ENCODE peak calls at places on chromosomes 11 and 22, in four cellular contexts. H, P, X and C are unnamed samples.

GRCh38 chr11:69130586-69131566 is 24.9 kb upstream of the SMIM38 start:
- DNase-seq in X (peak; percentile 85), P (no peak), H (no peak), C (peak; percentile 92)

GRCh38 chr11:36478700-36479329 is 31.3 kb downstream of the TRAF6 start:
- DNase-seq in X (no peak), H (peak; percentile 44), P (no peak), C (no peak)

GRCh38 chr11:61259363-61259762 is 18.4 kb downstream of the PGA5 start:
- DNase-seq in H (no peak), P (no peak), X (no peak), C (no peak)

GRCh38 chr11:38867338-38867737 is 2269.3 kb upstream of the RAG2 start:
- DNase-seq in X (no peak), H (no peak), P (no peak), C (no peak)

GRCh38 chr11:112005422-112006094 is 19.6 kb upstream of the DLAT start:
- DNase-seq in P (no peak), H (no peak), X (no peak), C (no peak)

GRCh38 chr22:23179381-23180294 is 671 bp upstream of the BCR start:
- DNase-seq in H (peak; percentile 15), P (no peak), X (peak; percentile 63), C (peak; percentile 84)

GRCh38 chr11:74720596-74721478 is 10.4 kb downstream of the CHRDL2 start:
- DNase-seq in H (no peak), X (peak; percentile 82), P (no peak), C (peak; percentile 81)

GRCh38 chr11:42595856-42596255 is 715.9 kb upstream of the API5 start:
- DNase-seq in H (no peak), P (no peak), X (no peak), C (no peak)

GRCh38 chr22:20430641-20431519 is 6.7 kb downstream of the SCARF2 start:
- DNase-seq in P (peak; percentile 24), H (peak; percentile 87), X (peak; percentile 53), C (no peak)

GRCh38 chr22:24175160-24175808 is 6.0 kb upstream of the SUSD2 start:
- DNase-seq in H (peak; percentile 56), X (peak; percentile 92), P (peak; percentile 28), C (peak; percentile 93)

GRCh38 chr11:100799445-100799844 is 112.4 kb downstream of the ARHGAP42 start:
- DNase-seq in X (no peak), H (no peak), P (no peak), C (no peak)

GRCh38 chr11:10838083-10838482 is 19.8 kb downstream of the ZBED5 start:
- DNase-seq in P (no peak), X (no peak), H (no peak), C (no peak)

GRCh38 chr11:73399159-73400090 is 23.2 kb downstream of the RELT start:
- DNase-seq in X (no peak), P (no peak), H (no peak), C (peak; percentile 73)

GRCh38 chr11:20934521-20934920 is 265.1 kb downstream of the NELL1 start:
- DNase-seq in P (no peak), X (no peak), H (no peak), C (no peak)

GRCh38 chr11:11036185-11037161 is 178.6 kb upstream of the ZBED5 start:
- DNase-seq in H (peak; percentile 75), P (peak; percentile 3), X (no peak), C (no peak)

GRCh38 chr11:74673956-74674355 is 57.3 kb downstream of the CHRDL2 start:
- DNase-seq in X (no peak), P (no peak), H (no peak), C (no peak)

GRCh38 chr11:72599325-72600117 is 74.7 kb downstream of the PDE2A start:
- DNase-seq in P (no peak), X (no peak), H (no peak), C (no peak)

GRCh38 chr11:128361451-128362020 is 225.8 kb downstream of the ETS1 start:
- DNase-seq in P (no peak), H (no peak), X (no peak), C (no peak)

GRCh38 chr11:118003021-118003423 is 16.8 kb downstream of the IL10RA start:
- DNase-seq in X (no peak), H (peak; percentile 91), P (no peak), C (no peak)

GRCh38 chr11:32312865-32313403 is 122.4 kb downstream of the WT1 start:
- DNase-seq in H (peak; percentile 30), X (no peak), P (no peak), C (no peak)

GRCh38 chr11:128310005-128310404 is 277.4 kb downstream of the ETS1 start:
- DNase-seq in P (no peak), X (no peak), H (no peak), C (no peak)

GRCh38 chr22:48651036-48651890 is 1176.4 kb downstream of the BRD1 start:
- DNase-seq in H (no peak), X (no peak), P (no peak), C (no peak)

GRCh38 chr22:49991907-49992533 is 20.5 kb downstream of the IL17REL start:
- DNase-seq in H (no peak), X (no peak), P (no peak), C (no peak)

GRCh38 chr22:18157714-18158028 is 7.7 kb downstream of the USP18 start:
- DNase-seq in H (no peak), P (no peak), X (no peak), C (no peak)

GRCh38 chr11:106697058-106697457 is 321.2 kb downstream of the GUCY1A2 start:
- DNase-seq in P (no peak), X (no peak), H (no peak), C (no peak)

GRCh38 chr11:76149713-76150112 is 56.6 kb downstream of the WNT11 start:
- DNase-seq in P (no peak), X (no peak), H (no peak), C (peak; percentile 40)

GRCh38 chr11:31441296-31441695 is 68.1 kb downstream of the IMMP1L start:
- DNase-seq in X (no peak), H (no peak), P (no peak), C (no peak)

GRCh38 chr11:70519117-70519516 is 120.8 kb downstream of the CTTN start:
- DNase-seq in P (no peak), H (no peak), X (no peak), C (no peak)

GRCh38 chr22:22840778-22841177 is 46.8 kb upstream of the IGLL5 start:
- DNase-seq in H (no peak), P (no peak), X (no peak), C (no peak)

GRCh38 chr11:24748261-24748660 is 251.4 kb downstream of the LUZP2 start:
- DNase-seq in P (no peak), X (no peak), H (no peak), C (no peak)

GRCh38 chr11:59667812-59668187 is 1.0 kb downstream of the PATL1 start:
- DNase-seq in P (no peak), X (no peak), H (no peak), C (no peak)

GRCh38 chr22:38239101-38239761 is 33.6 kb downstream of the TMEM184B start:
- DNase-seq in H (no peak), P (no peak), X (peak; percentile 76), C (peak; percentile 90)

GRCh38 chr11:326842-327580 is 6.4 kb upstream of the IFITM3 start:
- DNase-seq in P (peak; percentile 32), X (peak; percentile 91), H (peak; percentile 74), C (peak; percentile 87)

GRCh38 chr22:40218152-40218551 is 40.4 kb downstream of the TNRC6B start:
- DNase-seq in P (no peak), H (no peak), X (no peak), C (peak; percentile 36)

GRCh38 chr22:40220316-40221054 is 42.8 kb downstream of the TNRC6B start:
- DNase-seq in P (no peak), X (no peak), H (no peak), C (no peak)

GRCh38 chr22:40221055-40221414 is 43.3 kb downstream of the TNRC6B start:
- DNase-seq in H (no peak), X (no peak), P (no peak), C (no peak)

GRCh38 chr22:40216041-40216756 is 38.5 kb downstream of the TNRC6B start:
- DNase-seq in X (no peak), H (peak; percentile 51), P (peak; percentile 10), C (peak; percentile 45)

GRCh38 chr22:40218723-40219294 is 41.1 kb downstream of the TNRC6B start:
- DNase-seq in H (no peak), P (no peak), X (no peak), C (peak; percentile 60)
- H3K4me3 ChIP-seq in H (peak overlapping the region; percentile 49), P (no peak overlapping the region), X (no peak overlapping the region), C (no peak overlapping the region)

GRCh38 chr11:3044915-3045314 is 12.3 kb downstream of the CARS1 start:
- DNase-seq in H (no peak), P (no peak), X (no peak), C (no peak)

GRCh38 chr11:3041699-3042098 is 15.5 kb downstream of the CARS1 start:
- DNase-seq in H (no peak), P (no peak), X (no peak), C (no peak)

GRCh38 chr11:3042496-3043314 is 14.5 kb downstream of the CARS1 start:
- DNase-seq in P (no peak), H (no peak), X (no peak), C (no peak)

GRCh38 chr11:3044004-3044403 is 13.2 kb downstream of the CARS1 start:
- DNase-seq in P (no peak), H (no peak), X (no peak), C (no peak)

GRCh38 chr11:3043315-3043871 is 13.8 kb downstream of the CARS1 start:
- DNase-seq in X (peak; percentile 93), H (no peak), P (no peak), C (peak; percentile 90)
- H3K27ac ChIP-seq in X (peak overlapping the region; percentile 68), H (no peak overlapping the region), P (no peak overlapping the region), C (peak overlapping the region; percentile 82)

DNA sequence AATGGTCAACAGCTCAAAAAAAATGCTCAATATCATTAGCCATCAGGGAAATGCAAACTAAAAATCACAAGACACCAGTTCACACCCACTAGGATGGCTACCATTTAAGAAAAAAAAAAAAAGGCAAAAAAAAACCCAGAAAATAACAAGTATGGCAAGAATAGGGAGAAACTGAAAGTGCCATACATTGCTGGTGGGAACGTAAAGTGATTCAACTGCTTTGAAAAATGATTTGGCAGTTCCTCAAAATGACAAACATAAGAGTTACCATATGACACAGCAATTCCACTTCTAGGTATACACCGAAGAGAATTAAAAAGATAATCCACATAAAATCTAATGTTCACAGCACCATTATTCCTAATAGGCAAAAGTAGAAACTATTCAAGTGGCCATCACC is 47.5 kb downstream of the PICALM start:
- DNase-seq in X (no peak), P (no peak), H (peak; percentile 18), C (no peak)
- H3K4me3 ChIP-seq in X (no peak overlapping the region), P (no peak overlapping the region), H (no peak overlapping the region), C (no peak overlapping the region)

GRCh38 chr22:33909906-33910305 is 10.4 kb downstream of the LARGE1 start:
- DNase-seq in H (no peak), X (no peak), P (no peak), C (no peak)

GRCh38 chr22:33909075-33909458 is 11.2 kb downstream of the LARGE1 start:
- DNase-seq in P (no peak), X (peak; percentile 52), H (no peak), C (no peak)

GRCh38 chr22:33906475-33906874 is 13.8 kb downstream of the LARGE1 start:
- DNase-seq in P (no peak), H (no peak), X (no peak), C (no peak)

GRCh38 chr22:33908201-33909074 is 11.8 kb downstream of the LARGE1 start:
- DNase-seq in X (no peak), P (no peak), H (no peak), C (no peak)

DNA sequence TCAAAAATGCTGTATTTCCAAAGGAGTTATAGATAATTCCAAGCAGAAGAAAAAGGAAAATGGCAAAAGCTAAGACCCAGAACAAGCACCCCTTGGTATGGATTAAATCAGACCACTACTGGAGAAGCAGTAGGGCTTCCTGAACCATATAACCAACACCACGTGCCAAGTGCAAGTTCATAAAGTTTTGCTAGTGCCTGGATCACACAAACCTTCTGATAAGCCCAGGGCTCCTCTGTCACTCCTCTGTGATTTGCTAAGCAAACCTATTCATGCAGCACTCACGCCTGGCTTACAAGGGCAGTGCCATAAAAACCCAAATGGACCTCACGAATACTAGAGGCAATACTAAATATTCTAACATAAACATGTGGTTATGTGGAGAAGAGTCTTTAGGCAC is 13.3 kb downstream of the LARGE1 start:
- DNase-seq in P (no peak), X (no peak), H (no peak), C (no peak)
- H3K27ac ChIP-seq in P (no peak overlapping the region), X (no peak overlapping the region), H (no peak overlapping the region), C (no peak overlapping the region)